ENCODE peak calls at places on chromosomes 11 and 22, in seven cellular contexts. H is cardiac muscle cell, A is left ventricle myocardium inferior, M is heart right ventricle, U is lower lobe of right lung, Y is IMR-90, T is psoas muscle. P is an unnamed sample.
A peak's percentile ranks its signal among the peaks of the same experiment; 100 is the strongest.

GRCh38 chr11:18100926-18101656 is 4.8 kb downstream of the SAAL1 start:
- DNase-seq in M (no peak), U (no peak), H (no peak), Y (no peak), T (no peak), A (no peak), P (no peak)

GRCh38 chr11:31509017-31509411 is 408 bp downstream of the IMMP1L start:
- DNase-seq in H (no peak), U (no peak), Y (no peak), M (no peak), A (no peak), T (no peak), P (peak; percentile 8)

GRCh38 chr11:29280452-29280851 is 736.4 kb downstream of the KCNA4 start:
- DNase-seq in A (no peak), T (no peak), Y (peak; percentile 25), M (no peak), H (no peak), U (no peak), P (no peak)

GRCh38 chr11:123169821-123170220 is 25.2 kb downstream of the CLMP start:
- DNase-seq in A (no peak), M (no peak), Y (no peak), U (no peak), T (no peak), H (no peak), P (no peak)

GRCh38 chr22:30054067-30054763 is 26.0 kb upstream of the HORMAD2 start:
- DNase-seq in A (no peak), U (no peak), T (no peak), H (no peak), Y (no peak), M (no peak), P (no peak)

GRCh38 chr11:128497057-128497957 is 90.1 kb downstream of the ETS1 start:
- DNase-seq in H (peak; percentile 96), T (peak; percentile 64), U (no peak), A (no peak), M (peak; percentile 66), Y (peak; percentile 99), P (peak; percentile 58)

GRCh38 chr11:14029971-14030531 is 67.5 kb downstream of the SPON1 start:
- DNase-seq in U (peak; percentile 84), M (peak; percentile 65), Y (peak; percentile 81), A (peak; percentile 75), H (peak; percentile 85), T (peak; percentile 58), P (no peak)

GRCh38 chr22:31948002-31948401 is 3.7 kb downstream of the YWHAH start:
- DNase-seq in A (no peak), M (no peak), H (no peak), T (no peak), U (no peak), Y (no peak), P (no peak)

GRCh38 chr11:119029340-119030028 is 1.2 kb downstream of the SLC37A4 start:
- DNase-seq in Y (no peak), A (no peak), H (peak; percentile 6), T (peak; percentile 65), U (no peak), M (peak; percentile 21), P (no peak)

GRCh38 chr11:84310261-84310660 is 1024.1 kb upstream of the CCDC90B start:
- DNase-seq in U (no peak), Y (no peak), A (no peak), T (no peak), M (no peak), H (peak; percentile 5), P (no peak)

GRCh38 chr11:37532271-37532670 is 934.2 kb upstream of the RAG2 start:
- DNase-seq in M (no peak), T (no peak), U (no peak), A (no peak), H (no peak), Y (no peak), P (no peak)

GRCh38 chr11:69436041-69436982 is 45.2 kb upstream of the LINC01488 start:
- DNase-seq in H (no peak), U (peak; percentile 42), M (no peak), A (no peak), Y (no peak), T (peak; percentile 42), P (no peak)

GRCh38 chr11:115872418-115872817 is 368.2 kb upstream of the CADM1 start:
- DNase-seq in T (no peak), M (no peak), H (no peak), Y (no peak), U (no peak), A (no peak), P (no peak)

GRCh38 chr11:78080084-78080817 is 589 bp upstream of the NDUFC2 start:
- DNase-seq in A (no peak), H (peak; percentile 20), U (no peak), M (no peak), T (no peak), Y (no peak), P (no peak)

GRCh38 chr11:44939673-44940072 is 11.0 kb downstream of the TP53I11 start:
- DNase-seq in T (peak; percentile 64), M (peak; percentile 72), A (peak; percentile 46), Y (no peak), H (peak; percentile 44), U (no peak), P (no peak)

GRCh38 chr11:130313383-130314183 is 1.1 kb downstream of the ZBTB44 start:
- DNase-seq in H (peak; percentile 3), Y (peak; percentile 3), A (no peak), T (no peak), U (no peak), M (no peak), P (no peak)

GRCh38 chr11:130312046-130312445 is 2.7 kb downstream of the ZBTB44 start:
- DNase-seq in Y (no peak), H (no peak), M (no peak), U (no peak), T (no peak), A (no peak), P (no peak)

GRCh38 chr11:130310622-130311021 is 4.1 kb downstream of the ZBTB44 start:
- DNase-seq in U (no peak), H (no peak), A (no peak), M (no peak), Y (no peak), T (no peak), P (no peak)

GRCh38 chr11:130308059-130308458 is 6.7 kb downstream of the ZBTB44 start:
- DNase-seq in A (no peak), T (no peak), U (no peak), Y (no peak), M (no peak), H (no peak), P (no peak)

GRCh38 chr11:130308925-130309324 is 5.8 kb downstream of the ZBTB44 start:
- DNase-seq in H (peak; percentile 44), A (no peak), U (no peak), M (no peak), T (no peak), Y (peak; percentile 2), P (no peak)
- H3K36me3 ChIP-seq in H (no peaks in the 10 kb centered on the region), A (peaks cover 5% of the 10 kb centered on the region), U (no peaks in the 10 kb centered on the region), M (no peaks in the 10 kb centered on the region), T (no peaks in the 10 kb centered on the region), Y (peaks cover 1% of the 10 kb centered on the region), P (no peaks in the 10 kb centered on the region)

DNA sequence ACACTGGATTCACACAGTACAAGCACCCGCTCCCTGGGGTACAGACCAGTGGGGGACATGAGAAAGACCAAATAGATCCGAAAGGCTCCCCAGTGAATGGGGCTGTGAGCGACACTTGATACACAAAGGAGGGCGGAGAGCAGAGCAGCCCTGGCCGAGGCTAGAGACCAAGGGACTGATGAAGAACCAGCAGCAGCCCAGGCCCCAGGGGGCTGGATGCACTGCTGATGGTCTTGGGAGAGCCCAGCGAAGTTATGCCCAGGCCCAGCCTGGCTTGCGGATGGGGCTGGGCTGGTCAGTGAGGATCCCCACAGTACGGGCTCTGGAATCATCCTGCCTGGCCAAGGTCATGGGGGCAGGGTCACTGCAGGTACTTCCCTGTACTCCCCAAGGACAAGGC is 23.2 kb downstream of the ARHGAP1 start:
- DNase-seq in U (no peak), A (no peak), T (no peak), H (no peak), M (no peak), Y (no peak), P (no peak)
- H3K36me3 ChIP-seq in U (peaks cover 76% of the 10 kb centered on the region), A (peaks cover 80% of the 10 kb centered on the region), T (no peaks in the 10 kb centered on the region), H (peaks cover 41% of the 10 kb centered on the region), M (peaks cover 36% of the 10 kb centered on the region), Y (peaks cover 66% of the 10 kb centered on the region), P (peaks cover 32% of the 10 kb centered on the region)

DNA sequence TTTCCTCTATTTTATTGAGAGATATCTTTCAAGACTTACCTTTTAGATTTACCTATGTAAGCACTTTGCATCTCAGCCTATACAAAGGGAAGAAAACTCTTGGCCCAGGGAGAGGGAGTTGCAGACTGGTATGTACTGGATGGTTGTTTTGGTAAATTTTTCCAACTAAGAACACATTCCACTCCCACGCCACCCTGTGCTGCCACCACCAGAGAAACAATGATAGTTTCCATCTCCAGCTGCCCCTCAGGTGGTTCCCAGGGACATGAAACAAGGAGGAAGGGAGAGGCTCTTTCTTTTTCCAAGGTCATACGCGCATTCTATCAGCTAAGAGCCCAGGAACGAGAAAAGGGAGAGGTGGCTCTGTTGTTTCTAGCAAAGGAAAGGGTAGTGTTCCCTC is 34.4 kb downstream of the CCDC34 start:
- DNase-seq in Y (no peak), A (no peak), T (no peak), M (no peak), U (no peak), H (no peak), P (no peak)
- H3K36me3 ChIP-seq in Y (no peaks in the 10 kb centered on the region), A (no peaks in the 10 kb centered on the region), T (no peaks in the 10 kb centered on the region), M (no peaks in the 10 kb centered on the region), U (no peaks in the 10 kb centered on the region), H (no peaks in the 10 kb centered on the region), P (no peaks in the 10 kb centered on the region)

DNA sequence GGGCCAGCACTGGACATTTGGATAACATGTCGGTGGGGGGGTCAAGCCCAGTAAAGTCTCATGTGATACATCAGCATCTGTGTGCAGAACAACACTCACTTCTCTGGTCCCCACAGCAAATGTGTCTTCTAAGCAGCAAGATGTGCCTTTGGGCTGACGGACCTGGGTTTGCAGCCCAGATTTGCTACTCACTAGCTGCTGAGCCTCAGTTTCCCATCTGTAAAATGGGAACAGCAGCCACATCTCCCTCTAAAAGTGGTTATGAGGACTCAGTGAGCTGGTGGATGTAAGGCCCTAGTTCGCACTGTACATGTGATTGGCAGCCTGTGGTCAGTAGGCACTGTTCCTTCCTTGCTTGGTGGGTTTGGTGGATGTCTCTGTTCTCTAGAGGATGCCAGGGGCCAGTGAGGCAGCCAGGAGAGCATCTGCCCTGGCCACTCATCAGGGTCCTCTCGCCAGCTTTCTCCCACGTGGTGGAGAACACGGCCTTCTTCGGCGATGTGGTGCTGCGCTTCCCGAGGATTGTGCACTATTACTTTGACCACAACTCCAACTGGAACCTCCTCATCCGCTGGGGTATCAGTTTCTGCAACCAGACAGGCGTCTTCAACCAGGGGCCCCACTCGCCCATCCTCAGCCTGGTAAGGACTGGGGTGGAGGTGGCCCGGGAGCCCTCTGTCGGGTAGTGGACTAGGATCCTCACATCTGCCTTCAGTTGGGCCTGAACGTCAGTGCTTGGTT is 12.5 kb downstream of the CCDC134 start:
- DNase-seq in U (no peak), H (no peak), M (no peak), A (no peak), Y (no peak), T (no peak), P (no peak)
- H3K36me3 ChIP-seq in U (peaks cover 31% of the 10 kb centered on the region), H (peaks cover 12% of the 10 kb centered on the region), M (no peaks in the 10 kb centered on the region), A (peaks cover 33% of the 10 kb centered on the region), Y (peaks cover 6% of the 10 kb centered on the region), T (no peaks in the 10 kb centered on the region), P (peaks cover 20% of the 10 kb centered on the region)

GRCh38 chr11:12131943-12132789 is 21.8 kb downstream of the MICAL2 start:
- DNase-seq in T (no peak), A (no peak), U (no peak), M (no peak), Y (no peak), H (no peak), P (no peak)
- H3K36me3 ChIP-seq in T (no peaks in the 10 kb centered on the region), A (no peaks in the 10 kb centered on the region), U (no peaks in the 10 kb centered on the region), M (no peaks in the 10 kb centered on the region), Y (peaks cover 1% of the 10 kb centered on the region), H (no peaks in the 10 kb centered on the region), P (no peaks in the 10 kb centered on the region)